ENCODE peak calls at places on chromosomes 6 and 20, in five cellular contexts. A, S, H, I and U are unnamed samples.

GRCh38 chr20:25580711-25581110 is 4.6 kb downstream of the NINL start:
- DNase-seq in A (no peak), S (no peak), H (no peak), I (peak; percentile 82), U (no peak)

GRCh38 chr6:1390805-1391511 is 1.6 kb downstream of the FOXF2 start:
- DNase-seq in A (no peak), S (no peak), H (no peak), I (no peak), U (no peak)

GRCh38 chr20:16020971-16021370 is 552.3 kb downstream of the KIF16B start:
- DNase-seq in A (no peak), S (peak; percentile 25), H (no peak), I (no peak), U (no peak)

GRCh38 chr6:80460396-80460912 is 354.0 kb downstream of the BCKDHB start:
- DNase-seq in A (no peak), S (no peak), H (no peak), I (no peak), U (no peak)

GRCh38 chr6:148455225-148455624 is 112.6 kb downstream of the SASH1 start:
- DNase-seq in A (no peak), S (no peak), H (no peak), I (no peak), U (no peak)

GRCh38 chr6:56043076-56043475 is 167.7 kb upstream of the BMP5 start:
- DNase-seq in A (no peak), S (no peak), H (no peak), I (no peak), U (no peak)

GRCh38 chr6:168414696-168415095 is 26.3 kb upstream of the SMOC2 start:
- DNase-seq in A (no peak), S (no peak), H (no peak), I (no peak), U (peak; percentile 68)

GRCh38 chr6:52503853-52504777 is 72.7 kb downstream of the TRAM2 start:
- DNase-seq in A (peak; percentile 91), S (peak; percentile 98), H (peak; percentile 94), I (peak; percentile 97), U (no peak)

GRCh38 chr20:60804918-60805631 is 447.0 kb upstream of the CDH4 start:
- DNase-seq in A (no peak), S (no peak), H (no peak), I (no peak), U (no peak)

GRCh38 chr6:133106934-133107333 is 134.2 kb upstream of the EYA4 start:
- DNase-seq in A (no peak), S (no peak), H (no peak), I (no peak), U (no peak)

GRCh38 chr6:156933201-156934053 is 156.2 kb downstream of the ARID1B start:
- DNase-seq in A (no peak), S (no peak), H (no peak), I (peak; percentile 76), U (no peak)

DNA sequence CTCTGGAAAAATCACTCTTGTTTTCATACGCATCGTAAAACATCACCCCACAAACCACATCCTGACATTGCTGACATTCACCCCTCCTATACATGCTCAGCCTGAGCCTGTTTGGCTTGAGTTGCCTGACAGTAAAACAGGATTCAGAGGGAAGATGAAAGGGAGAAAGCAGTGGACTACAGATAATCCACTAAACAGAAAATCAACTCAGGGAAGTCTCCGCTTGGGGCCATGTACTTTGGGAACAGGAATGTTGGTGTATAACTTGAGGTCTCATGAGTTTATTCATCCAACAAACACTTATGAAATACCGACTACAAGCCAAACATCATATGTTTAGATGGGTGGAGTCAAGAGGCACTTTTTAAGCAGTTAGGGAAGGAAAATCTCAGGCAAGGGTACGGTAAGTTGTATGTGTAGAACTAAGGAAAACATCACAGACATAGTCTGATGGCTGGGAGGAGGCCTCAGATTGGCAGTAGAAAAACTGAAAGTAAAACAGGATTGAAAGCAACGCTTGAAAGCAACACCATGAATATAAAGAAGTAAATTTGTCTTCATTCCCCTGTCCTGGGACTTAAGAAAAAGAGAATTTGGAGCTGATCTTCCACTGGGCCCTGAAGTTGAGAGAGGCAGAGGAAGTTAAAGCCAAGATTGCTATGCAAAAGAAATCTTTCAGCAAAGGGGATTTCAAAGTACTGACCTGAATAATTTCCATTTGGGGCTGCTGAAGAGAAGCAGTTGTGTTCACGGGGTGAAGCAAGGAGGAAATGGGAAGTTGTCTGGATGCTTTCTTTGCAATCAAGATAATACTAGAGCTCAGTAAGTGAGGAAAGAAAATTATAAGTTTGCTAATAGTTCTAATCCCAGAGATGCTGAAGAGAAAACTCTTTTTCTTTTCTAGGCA is 28.8 kb downstream of the PDE7B start:
- DNase-seq in A (no peak), S (no peak), H (no peak), I (no peak), U (no peak)
- H3K4me3 ChIP-seq in A (no peak overlapping the region), S (no peak overlapping the region), H (no peak overlapping the region), I (peak overlapping the region; percentile 9), U (no peak overlapping the region)

GRCh38 chr6:16130932-16131387 is 2.1 kb downstream of the MYLIP start:
- DNase-seq in A (no peak), S (no peak), H (no peak), I (peak; percentile 80), U (no peak)

GRCh38 chr6:16130437-16130891 is 1.6 kb downstream of the MYLIP start:
- DNase-seq in A (no peak), S (no peak), H (no peak), I (no peak), U (no peak)

GRCh38 chr6:16134430-16134829 is 5.5 kb downstream of the MYLIP start:
- DNase-seq in A (no peak), S (no peak), H (no peak), I (no peak), U (no peak)

GRCh38 chr6:16135078-16135477 is 6.2 kb downstream of the MYLIP start:
- DNase-seq in A (no peak), S (no peak), H (no peak), I (no peak), U (no peak)

GRCh38 chr6:16132909-16133308 is 4.0 kb downstream of the MYLIP start:
- DNase-seq in A (no peak), S (no peak), H (no peak), I (no peak), U (no peak)
- H3K27ac ChIP-seq in A (peak overlapping the region; percentile 35), S (no peak overlapping the region), H (peak overlapping the region; percentile 81), I (no peak overlapping the region), U (no peak overlapping the region)

GRCh38 chr20:5181492-5181891 is 54.7 kb downstream of the CDS2 start:
- DNase-seq in A (no peak), S (no peak), H (no peak), I (no peak), U (no peak)
- H3K36me3 ChIP-seq in A (peaks cover 27% of the 10 kb centered on the region), S (peaks cover 20% of the 10 kb centered on the region), H (peaks cover 13% of the 10 kb centered on the region), I (peaks cover 32% of the 10 kb centered on the region), U (no peaks in the 10 kb centered on the region)

DNA sequence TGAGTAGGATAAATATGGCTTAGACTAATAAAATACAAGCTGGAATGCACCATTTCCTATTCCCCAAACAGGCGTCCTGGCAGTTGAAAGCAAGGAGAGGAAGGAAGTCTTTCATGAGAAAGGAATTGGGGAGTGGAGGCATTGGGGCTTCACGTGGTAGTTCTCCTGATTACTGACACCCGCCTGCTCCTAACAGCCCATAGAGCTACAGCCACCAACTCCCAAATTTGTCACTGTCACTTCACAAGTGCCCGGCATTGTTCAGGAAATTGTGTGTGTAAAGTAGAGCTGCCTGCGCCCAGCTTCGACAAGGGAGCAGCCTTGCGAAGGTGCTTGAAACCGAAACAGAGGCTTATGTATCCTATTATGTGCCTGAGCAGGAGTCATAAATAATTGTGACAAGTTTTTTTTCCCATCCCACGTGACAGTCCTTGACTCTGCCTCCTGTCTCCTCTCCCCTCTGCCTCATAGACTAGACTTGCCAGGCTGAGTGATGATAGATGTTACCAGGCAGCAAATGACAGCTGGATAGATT is 301.7 kb upstream of the ZFP64 start:
- DNase-seq in A (no peak), S (no peak), H (no peak), I (no peak), U (no peak)
- H3K4me3 ChIP-seq in A (peak overlapping the region; percentile 17), S (no peak overlapping the region), H (no peak overlapping the region), I (no peak overlapping the region), U (no peak overlapping the region)